ENCODE peak calls at places on chromosomes 11 and 22, in four cellular contexts. W is SK-N-SH, Q is H1, D is HCT116. C is an unnamed sample.

GRCh38 chr22:31210830-31211503 is 1.1 kb upstream of the LIMK2 start:
- DNase-seq in Q (no peak), D (no peak), W (no peak), C (no peak)

GRCh38 chr11:126394036-126394435 is 38.5 kb downstream of the ST3GAL4 start:
- DNase-seq in W (no peak), D (no peak), Q (no peak), C (no peak)

GRCh38 chr22:27752771-27753170 is 48.8 kb downstream of the MN1 start:
- DNase-seq in Q (no peak), W (no peak), D (no peak), C (no peak)

GRCh38 chr11:27711725-27712124 is 11.5 kb upstream of the BDNF start:
- DNase-seq in D (no peak), Q (no peak), W (no peak), C (no peak)

GRCh38 chr11:101835465-101836063 is 79.2 kb upstream of the CEP126 start:
- DNase-seq in D (no peak), W (no peak), Q (no peak), C (no peak)

GRCh38 chr11:115682901-115683300 is 178.7 kb upstream of the CADM1 start:
- DNase-seq in W (no peak), D (no peak), Q (no peak), C (no peak)

GRCh38 chr22:29093030-29093429 is 20.2 kb downstream of the KREMEN1 start:
- DNase-seq in Q (no peak), W (no peak), D (no peak), C (no peak)

GRCh38 chr11:70717961-70718595 is 319.7 kb downstream of the CTTN start:
- DNase-seq in W (no peak), D (no peak), Q (no peak), C (no peak)

GRCh38 chr11:69278091-69278867 is 15.7 kb upstream of the MYEOV start:
- DNase-seq in Q (no peak), W (no peak), D (no peak), C (peak; percentile 92)

GRCh38 chr11:14059491-14059890 is 97.0 kb downstream of the SPON1 start:
- DNase-seq in W (no peak), D (no peak), Q (no peak), C (no peak)

GRCh38 chr11:34460335-34460734 is 21.6 kb downstream of the CAT start:
- DNase-seq in W (no peak), Q (no peak), D (no peak), C (no peak)

GRCh38 chr22:29388759-29389090 is 355 bp upstream of the AP1B1 start:
- DNase-seq in D (no peak), W (no peak), Q (no peak), C (no peak)

GRCh38 chr11:79485694-79486093 is 44.9 kb upstream of the TENM4 start:
- DNase-seq in W (no peak), Q (peak; percentile 33), D (no peak), C (no peak)

GRCh38 chr22:37563153-37564081 is 3.1 kb downstream of the CDC42EP1 start:
- DNase-seq in D (peak; percentile 57), Q (no peak), W (no peak), C (peak; percentile 46)

GRCh38 chr22:49621601-49622210 is 206.0 kb downstream of the BRD1 start:
- DNase-seq in Q (no peak), D (no peak), W (no peak), C (no peak)

GRCh38 chr11:45856044-45856468 is 8.8 kb downstream of the CRY2 start:
- DNase-seq in Q (no peak), D (no peak), W (no peak), C (no peak)

GRCh38 chr11:117071344-117071787 is 26.9 kb downstream of the SIK3 start:
- DNase-seq in W (no peak), Q (no peak), D (no peak), C (no peak)

GRCh38 chr11:33388793-33389525 is 131.8 kb downstream of the HIPK3 start:
- DNase-seq in D (no peak), Q (no peak), W (no peak), C (no peak)

GRCh38 chr11:127651175-127651887 is 650.8 kb upstream of the KIRREL3 start:
- DNase-seq in W (no peak), Q (no peak), D (no peak), C (no peak)

GRCh38 chr11:129489254-129489653 is 113.6 kb downstream of the BARX2 start:
- DNase-seq in Q (no peak), D (no peak), W (no peak), C (no peak)

GRCh38 chr22:49518436-49518970 is 309.2 kb downstream of the BRD1 start:
- DNase-seq in D (no peak), Q (no peak), W (no peak), C (no peak)

GRCh38 chr11:131770801-131771200 is 400.4 kb downstream of the NTM start:
- DNase-seq in W (no peak), Q (no peak), D (no peak), C (no peak)

GRCh38 chr11:23931443-23931842 is 565.4 kb upstream of the LUZP2 start:
- DNase-seq in Q (no peak), W (no peak), D (no peak), C (no peak)

GRCh38 chr11:23932485-23932898 is 564.4 kb upstream of the LUZP2 start:
- DNase-seq in Q (no peak), W (no peak), D (no peak), C (no peak)
- TF ChIP-seq JUND in Q (no peak), W (peak; percentile 18), D (no peak), C (no peak)

DNA sequence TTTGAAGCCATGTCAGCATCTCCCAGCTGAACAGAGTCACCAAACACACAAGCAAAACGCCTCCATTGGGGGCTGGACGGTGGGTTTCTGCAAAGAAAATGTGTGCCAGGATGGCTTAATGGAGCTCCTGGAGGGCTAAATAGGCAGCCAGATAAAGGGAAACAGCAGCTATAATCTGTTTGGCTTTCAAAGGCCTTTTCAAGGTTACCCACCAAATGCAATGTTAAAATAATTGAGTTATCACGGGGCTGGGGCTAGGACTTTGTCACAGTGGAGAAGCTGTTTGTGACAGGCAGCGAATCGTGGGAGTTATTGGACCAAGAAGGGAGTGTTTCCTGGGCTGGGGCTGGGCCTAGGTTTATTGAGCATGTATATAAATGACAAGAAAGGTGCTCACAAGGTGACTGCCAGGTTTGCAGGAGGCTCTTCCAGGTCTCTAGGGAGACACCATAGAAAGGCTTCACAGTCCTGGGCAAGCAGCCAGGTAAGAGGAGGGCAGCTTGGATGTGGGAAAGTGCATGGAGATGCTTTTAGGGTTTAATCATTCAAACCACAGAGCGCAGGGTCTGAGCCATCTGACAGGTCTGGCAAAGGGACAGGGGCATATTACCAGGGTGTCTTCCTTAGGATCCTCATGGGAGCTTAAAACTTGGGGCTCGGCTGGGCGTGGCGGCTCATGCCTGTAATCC is 28.3 kb downstream of the GRIK4 start:
- DNase-seq in Q (no peak), W (peak; percentile 72), D (peak; percentile 19), C (no peak)
- TF ChIP-seq JUND in Q (no peak), W (peak; percentile 14), D (no peak), C (no peak)

DNA sequence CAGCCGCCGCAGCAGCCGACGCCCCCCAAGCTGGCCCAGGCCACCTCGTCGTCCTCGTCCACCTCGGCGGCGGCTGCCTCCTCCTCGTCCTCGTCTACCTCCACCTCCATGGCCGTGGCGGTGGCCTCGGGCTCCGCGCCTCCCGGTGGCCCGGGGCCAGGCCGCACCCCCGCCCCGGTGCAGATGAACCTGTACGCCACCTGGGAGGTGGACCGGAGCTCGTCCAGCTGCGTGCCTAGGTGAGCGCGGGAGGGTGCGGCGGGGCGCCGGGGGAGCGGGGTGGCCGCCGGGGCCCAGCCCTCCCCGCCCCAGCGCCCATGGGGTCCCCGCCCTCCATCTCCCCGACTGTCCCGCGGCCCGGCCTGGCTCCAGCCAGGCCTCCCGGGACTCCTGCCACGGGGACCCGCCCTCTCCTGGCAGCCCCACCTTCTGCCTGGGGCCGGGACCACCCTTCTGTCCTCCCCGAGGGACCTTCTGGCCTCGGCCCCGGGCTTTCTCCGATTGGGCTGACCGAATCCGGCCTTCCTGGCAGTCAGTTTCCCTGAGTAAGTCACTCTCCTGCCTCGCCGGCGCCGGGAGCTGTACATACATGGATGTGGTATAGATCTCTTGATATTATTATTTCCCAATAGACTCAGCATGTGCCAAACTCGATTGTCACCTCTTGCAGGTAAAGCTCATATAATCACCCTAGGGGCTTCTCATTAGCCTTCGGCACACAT is 693 bp downstream of the PACS1 start:
- DNase-seq in W (peak; percentile 74), Q (no peak), D (no peak), C (peak; percentile 73)
- TF ChIP-seq JUND in W (no peak), Q (no peak), D (no peak), C (no peak)

GRCh38 chr11:125211191-125211953 is 46.8 kb downstream of the PKNOX2 start:
- DNase-seq in Q (no peak), W (no peak), D (no peak), C (no peak)
- TF ChIP-seq JUND in Q (no peak), W (no peak), D (no peak), C (no peak)

GRCh38 chr11:15500643-15501042 is 385.9 kb downstream of the INSC start:
- DNase-seq in Q (no peak), D (no peak), W (no peak), C (no peak)

GRCh38 chr11:15501566-15501965 is 386.8 kb downstream of the INSC start:
- DNase-seq in W (no peak), D (no peak), Q (no peak), C (no peak)

GRCh38 chr11:15493921-15494630 is 379.4 kb downstream of the INSC start:
- DNase-seq in Q (no peak), W (peak; percentile 38), D (no peak), C (no peak)

GRCh38 chr11:15499684-15500083 is 385.0 kb downstream of the INSC start:
- DNase-seq in W (no peak), D (no peak), Q (no peak), C (no peak)

DNA sequence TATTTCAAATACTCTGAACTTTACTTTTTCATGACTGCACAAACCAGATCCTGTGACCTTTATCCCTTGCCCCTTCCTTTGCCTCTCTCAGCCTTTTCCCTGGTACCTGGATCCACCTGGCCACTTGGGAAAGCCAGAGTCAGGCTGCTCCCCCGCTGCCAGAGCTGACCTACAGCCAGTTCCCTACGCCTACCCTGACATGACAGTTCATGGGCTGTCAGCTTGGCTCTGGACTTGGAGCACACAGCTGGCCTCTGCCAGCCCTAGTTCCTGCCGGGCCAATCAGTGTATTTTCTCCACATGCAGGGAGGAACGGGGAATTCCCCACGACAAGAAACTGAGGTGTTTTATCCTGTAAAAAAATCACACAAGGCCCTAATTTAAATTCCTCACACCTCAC is 382.6 kb downstream of the INSC start:
- DNase-seq in W (no peak), D (no peak), Q (no peak), C (no peak)
- TF ChIP-seq JUND in W (no peak), D (no peak), Q (no peak), C (no peak)

GRCh38 chr22:43860831-43861230 is 1.5 kb downstream of the SULT4A1 start:
- DNase-seq in Q (no peak), D (no peak), W (no peak), C (no peak)

GRCh38 chr22:43862882-43863202 is 529 bp upstream of the SULT4A1 start:
- DNase-seq in Q (no peak), W (no peak), D (no peak), C (no peak)

GRCh38 chr22:43862074-43862881 is at the start of gene SULT4A1:
- DNase-seq in W (peak; percentile 92), Q (no peak), D (peak; percentile 19), C (no peak)

GRCh38 chr22:43860126-43860525 is 2.2 kb downstream of the SULT4A1 start:
- DNase-seq in D (no peak), W (no peak), Q (no peak), C (no peak)

DNA sequence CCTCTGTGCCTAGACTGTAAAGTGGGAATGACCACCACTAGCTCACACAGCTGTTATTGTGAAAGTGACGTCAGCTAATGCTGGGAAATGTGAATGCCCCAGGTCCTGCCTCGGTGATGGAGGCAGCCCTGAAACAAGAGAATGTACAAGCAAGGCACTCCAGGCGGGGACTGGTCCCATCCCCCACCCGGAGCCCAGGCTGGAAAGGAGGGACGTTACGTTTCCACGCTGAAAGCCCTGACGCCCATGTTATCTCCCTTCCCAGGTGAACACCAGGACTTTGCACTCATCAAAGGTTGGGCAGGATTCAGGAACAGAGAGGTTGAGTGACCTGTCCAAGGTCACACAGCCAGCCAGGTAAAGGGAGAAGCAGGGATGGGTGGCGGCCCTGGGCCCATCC is 784 bp downstream of the SULT4A1 start:
- DNase-seq in Q (no peak), W (peak; percentile 48), D (no peak), C (no peak)
- TF ChIP-seq JUND in Q (no peak), W (no peak), D (no peak), C (no peak)

C was measured in T47D.